ENCODE peak calls at places on chromosomes 13 and 19, in four cellular contexts. H is Peyer's patch, S is transverse colon, G is ovary. F is an unnamed sample.

GRCh38 chr13:113905018-113905417 is 41.1 kb upstream of the GAS6 start:
- DNase-seq in H (no peak), S (no peak), G (no peak), F (no peak)

GRCh38 chr19:13629687-13630357 is 123.5 kb upstream of the CACNA1A start:
- DNase-seq in H (no peak), S (no peak), G (no peak), F (no peak)

GRCh38 chr13:34990399-34991224 is 48.5 kb downstream of the NBEA start:
- DNase-seq in H (no peak), S (no peak), G (no peak), F (no peak)

GRCh38 chr13:41995946-41996345 is 35.0 kb upstream of the VWA8 start:
- DNase-seq in H (no peak), S (no peak), G (no peak), F (peak; percentile 96)

GRCh38 chr13:73215807-73216206 is 157.0 kb downstream of the KLF5 start:
- DNase-seq in H (no peak), S (peak; percentile 26), G (no peak), F (no peak)

GRCh38 chr13:26061947-26062346 is 10.1 kb upstream of the SHISA2 start:
- DNase-seq in H (no peak), S (no peak), G (no peak), F (no peak)

GRCh38 chr13:64083811-64084210 is 2668.2 kb upstream of the PCDH20 start:
- DNase-seq in H (no peak), S (no peak), G (no peak), F (no peak)

GRCh38 chr19:17719730-17720486 is 628 bp downstream of the MAP1S start:
- DNase-seq in H (peak; percentile 75), S (peak; percentile 65), G (no peak), F (peak; percentile 35)

GRCh38 chr19:1302534-1303239 is 17.0 kb downstream of the EFNA2 start:
- DNase-seq in H (no peak), S (no peak), G (no peak), F (no peak)

GRCh38 chr13:99355267-99356215 is 48.3 kb upstream of the GPR183 start:
- DNase-seq in H (no peak), S (no peak), G (no peak), F (no peak)

GRCh38 chr13:31361673-31362072 is 161.9 kb downstream of the B3GLCT start:
- DNase-seq in H (no peak), S (no peak), G (no peak), F (no peak)

GRCh38 chr13:42649761-42650289 is 75.9 kb downstream of the TNFSF11 start:
- DNase-seq in H (no peak), S (no peak), G (no peak), F (no peak)

GRCh38 chr19:47901370-47901769 is 15.3 kb upstream of the SULT2A1 start:
- DNase-seq in H (no peak), S (no peak), G (no peak), F (no peak)

GRCh38 chr19:51297406-51297805 is 14.0 kb upstream of the IGLON5 start:
- DNase-seq in H (no peak), S (no peak), G (no peak), F (no peak)

GRCh38 chr13:39370554-39370953 is 232.4 kb downstream of the LHFPL6 start:
- DNase-seq in H (no peak), S (no peak), G (no peak), F (no peak)

GRCh38 chr13:30186644-30187431 is 120.5 kb downstream of the KATNAL1 start:
- DNase-seq in H (no peak), S (no peak), G (no peak), F (no peak)

GRCh38 chr19:1102407-1103106 is 1.2 kb upstream of the GPX4 start:
- DNase-seq in H (peak; percentile 87), S (peak; percentile 64), G (peak; percentile 83), F (peak; percentile 76)

GRCh38 chr19:9323557-9323918 is 441 bp upstream of the ZNF559 start:
- DNase-seq in H (peak; percentile 77), S (peak; percentile 59), G (peak; percentile 75), F (peak; percentile 86)

GRCh38 chr13:98556968-98557591 is 19.8 kb downstream of the STK24 start:
- DNase-seq in H (peak; percentile 66), S (no peak), G (no peak), F (peak; percentile 72)

GRCh38 chr19:39372941-39373340 is 18.0 kb downstream of the PAF1 start:
- DNase-seq in H (no peak), S (no peak), G (no peak), F (no peak)

GRCh38 chr19:30003862-30004261 is 61.8 kb downstream of the URI1 start:
- DNase-seq in H (no peak), S (no peak), G (no peak), F (no peak)

GRCh38 chr13:112053744-112054615 is 13.0 kb upstream of the SOX1 start:
- DNase-seq in H (no peak), S (no peak), G (no peak), F (no peak)

GRCh38 chr19:38004505-38005223 is 97.7 kb downstream of the SIPA1L3 start:
- DNase-seq in H (peak; percentile 83), S (peak; percentile 67), G (peak; percentile 81), F (peak; percentile 31)

GRCh38 chr13:73090116-73090811 is 31.5 kb downstream of the KLF5 start:
- DNase-seq in H (peak; percentile 85), S (peak; percentile 72), G (no peak), F (no peak)

GRCh38 chr19:678791-679388 is 2.7 kb downstream of the FSTL3 start:
- DNase-seq in H (no peak), S (no peak), G (no peak), F (no peak)

GRCh38 chr13:97574926-97575325 is 141.0 kb downstream of the RAP2A start:
- DNase-seq in H (peak; percentile 55), S (peak; percentile 26), G (no peak), F (peak; percentile 39)

GRCh38 chr19:19470579-19470978 is 44.8 kb downstream of the TSSK6 start:
- DNase-seq in H (no peak), S (no peak), G (no peak), F (no peak)

GRCh38 chr13:52195052-52195837 is 35.8 kb upstream of the NEK3 start:
- DNase-seq in H (peak; percentile 90), S (peak; percentile 79), G (peak; percentile 81), F (peak; percentile 73)

GRCh38 chr19:18468517-18468916 is 30.6 kb upstream of the ISYNA1 start:
- DNase-seq in H (no peak), S (no peak), G (no peak), F (no peak)

GRCh38 chr13:96072392-96072791 is 17.5 kb upstream of the HS6ST3 start:
- DNase-seq in H (no peak), S (no peak), G (no peak), F (no peak)

GRCh38 chr13:76882431-76882830 is 3.8 kb downstream of the KCTD12 start:
- DNase-seq in H (peak; percentile 49), S (peak; percentile 11), G (no peak), F (no peak)

GRCh38 chr13:44989071-44989889 is at the start of the genes GPALPP1 and NUFIP1:
- DNase-seq in H (peak; percentile 97), S (peak; percentile 94), G (peak; percentile 92), F (peak; percentile 96)
- TF ChIP-seq POLR2A in H (peak; percentile 44), S (peak; percentile 57), G (peak; percentile 50), F (peak; percentile 85)

GRCh38 chr19:44305457-44305856 is 632 bp upstream of the ZNF235 start:
- DNase-seq in H (no peak), S (no peak), G (no peak), F (no peak)

GRCh38 chr19:44303305-44303704 is 1.5 kb downstream of the ZNF235 start:
- DNase-seq in H (no peak), S (no peak), G (no peak), F (no peak)

GRCh38 chr19:44306283-44306682 is 1.5 kb upstream of the ZNF235 start:
- DNase-seq in H (no peak), S (no peak), G (no peak), F (no peak)

GRCh38 chr19:44303976-44304568 is 753 bp downstream of the ZNF235 start:
- DNase-seq in H (no peak), S (peak; percentile 12), G (peak; percentile 21), F (peak; percentile 23)

GRCh38 chr19:44304659-44305193 is at the start of gene ZNF235:
- DNase-seq in H (peak; percentile 95), S (peak; percentile 90), G (peak; percentile 93), F (peak; percentile 91)
- TF ChIP-seq POLR2A in H (peak; percentile 31), S (peak; percentile 54), G (peak; percentile 17), F (peak; percentile 59)

GRCh38 chr19:6409346-6409745 is 15.3 kb downstream of the KHSRP start:
- DNase-seq in H (no peak), S (no peak), G (no peak), F (no peak)

GRCh38 chr19:6414033-6414643 is 10.5 kb downstream of the KHSRP start:
- DNase-seq in H (no peak), S (no peak), G (no peak), F (no peak)

GRCh38 chr19:6414793-6415591 is 9.6 kb downstream of the KHSRP start:
- DNase-seq in H (no peak), S (no peak), G (no peak), F (no peak)

GRCh38 chr19:6413291-6413690 is 11.3 kb downstream of the KHSRP start:
- DNase-seq in H (no peak), S (no peak), G (no peak), F (no peak)

DNA sequence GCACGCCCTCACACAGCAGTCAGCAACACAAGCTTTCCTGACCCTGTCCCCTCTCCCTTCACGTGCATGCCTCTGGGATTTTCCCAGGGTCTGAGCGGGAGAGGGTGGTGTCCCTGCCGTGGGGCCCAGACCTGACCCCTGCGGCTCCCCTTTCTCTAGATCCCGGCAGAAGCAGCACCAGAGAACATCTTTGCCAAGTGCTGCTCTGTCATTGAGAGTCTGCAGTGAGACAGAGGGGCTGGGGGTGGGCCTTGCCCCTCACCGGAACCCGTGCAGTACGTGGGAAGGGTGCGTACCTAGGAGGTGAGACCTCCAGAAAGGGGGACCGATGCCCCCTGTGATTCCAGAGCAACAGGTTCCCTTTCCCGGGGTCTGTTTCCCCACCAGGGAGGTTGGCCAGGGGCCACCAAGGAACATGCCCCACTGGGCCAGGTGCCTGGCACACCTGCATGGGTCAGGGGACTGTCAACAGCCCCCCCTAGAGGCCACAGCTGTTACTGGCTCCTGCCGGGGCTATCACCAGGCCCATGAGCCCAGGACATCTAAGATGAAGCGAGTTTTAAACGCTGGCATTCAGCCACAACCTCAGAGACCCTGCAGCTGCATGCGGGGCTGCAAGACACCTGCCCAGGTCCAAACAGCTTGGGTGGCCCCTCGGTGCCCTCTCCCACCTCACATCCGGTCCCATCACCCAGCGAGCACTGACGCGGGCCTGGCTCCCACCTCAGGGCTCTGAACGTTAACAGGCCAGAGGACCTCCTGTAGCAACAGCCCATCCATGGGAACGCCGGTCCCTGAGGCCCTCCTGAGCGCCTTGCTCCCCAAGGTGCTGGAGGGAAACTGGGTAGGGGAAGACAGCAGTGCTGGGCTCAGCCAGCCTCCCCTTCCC is 12.3 kb downstream of the KHSRP start:
- DNase-seq in H (peak; percentile 80), S (peak; percentile 71), G (peak; percentile 52), F (peak; percentile 52)
- TF ChIP-seq POLR2A in H (no peak), S (no peak), G (no peak), F (no peak)

DNA sequence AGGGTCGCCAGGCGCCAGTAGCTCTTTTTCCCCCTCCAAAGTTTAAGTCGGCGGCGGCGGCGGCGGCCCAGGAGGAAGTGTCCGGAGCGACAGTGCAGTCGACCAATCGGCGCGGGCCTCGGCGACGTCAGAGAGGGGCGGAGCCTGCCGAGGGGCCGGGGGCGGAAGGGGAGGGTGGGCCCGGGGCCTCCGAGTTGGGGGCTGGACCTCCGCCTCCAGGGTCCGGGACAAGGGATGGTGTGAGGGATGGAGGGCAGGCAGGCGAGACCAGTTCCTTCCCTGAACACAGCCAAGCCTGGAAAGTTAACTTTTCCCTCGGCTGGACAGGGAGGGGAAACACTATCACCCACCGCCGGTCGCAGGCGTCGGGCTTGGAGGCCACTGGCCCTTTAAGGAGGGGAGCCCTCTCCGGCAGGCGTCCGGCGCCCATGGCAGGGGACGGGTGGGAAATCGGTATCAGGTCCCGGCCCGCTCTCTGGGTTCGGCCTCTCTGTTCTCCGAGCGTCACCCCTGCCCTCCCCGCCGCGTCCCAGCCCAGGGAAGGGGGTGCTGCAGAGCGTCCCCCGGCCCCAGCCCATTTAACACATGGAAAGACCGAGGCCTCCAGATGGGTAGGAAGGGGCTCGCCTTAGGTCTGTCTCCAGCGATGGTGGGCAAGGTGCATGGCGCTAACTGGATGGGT is at the start of gene PRKD2:
- DNase-seq in H (peak; percentile 96), S (peak; percentile 94), G (peak; percentile 94), F (peak; percentile 84)
- TF ChIP-seq POLR2A in H (no peak), S (peak; percentile 48), G (peak; percentile 53), F (no peak)

F was measured in erythroblast.